ENCODE peak calls at places on chromosomes 1 and 21, in ten cellular contexts. N, Z, G, V, A, W, Q, H, P and T are unnamed samples.

GRCh38 chr1:9289724-9290493 is 2.8 kb upstream of the SPSB1 start:
- DNase-seq in N (peak), Z (no peak), G (peak), V (peak), A (peak), W (no peak), Q (no peak), H (no peak), P (peak), T (no peak)

GRCh38 chr1:96473791-96474452 is 247.7 kb upstream of the PTBP2 start:
- DNase-seq in N (peak), Z (no peak), G (no peak), V (peak), A (no peak), W (no peak), Q (no peak), H (no peak), P (peak), T (no peak)

GRCh38 chr1:239912471-239912870 is 179.2 kb upstream of the FMN2 start:
- DNase-seq in N (peak), Z (no peak), G (no peak), V (peak), A (no peak), W (no peak), Q (no peak), H (no peak), P (peak), T (no peak)

GRCh38 chr1:173410794-173411236 is 66.3 kb upstream of the PRDX6 start:
- DNase-seq in N (no peak), Z (no peak), G (no peak), V (no peak), A (no peak), W (no peak), Q (no peak), H (no peak), P (no peak), T (no peak)

GRCh38 chr21:44365251-44365966 is 12.0 kb downstream of the TRPM2 start:
- DNase-seq in N (no peak), Z (no peak), G (no peak), V (no peak), A (no peak), W (no peak), Q (no peak), H (no peak), P (no peak), T (no peak)

GRCh38 chr1:33814166-33814565 is 49.7 kb upstream of the HMGB4 start:
- DNase-seq in N (no peak), Z (no peak), G (no peak), V (peak), A (no peak), W (no peak), Q (no peak), H (no peak), P (peak), T (no peak)

GRCh38 chr1:1011388-1011949 is 1.8 kb upstream of the ISG15 start:
- DNase-seq in N (no peak), Z (no peak), G (no peak), V (no peak), A (no peak), W (no peak), Q (no peak), H (no peak), P (no peak), T (no peak)

GRCh38 chr1:157099633-157100009 is at the start of gene ETV3L:
- DNase-seq in N (no peak), Z (no peak), G (no peak), V (no peak), A (no peak), W (no peak), Q (no peak), H (peak), P (no peak), T (no peak)

GRCh38 chr1:29830383-29830782 is 594.1 kb downstream of the PTPRU start:
- DNase-seq in N (no peak), Z (peak), G (no peak), V (no peak), A (no peak), W (no peak), Q (no peak), H (no peak), P (no peak), T (no peak)

GRCh38 chr21:45306832-45307571 is 19.3 kb upstream of the POFUT2 start:
- DNase-seq in N (peak), Z (no peak), G (no peak), V (peak), A (peak), W (no peak), Q (peak), H (peak), P (peak), T (peak)

GRCh38 chr1:87292684-87293493 is 35.8 kb upstream of the LMO4 start:
- DNase-seq in N (peak), Z (peak), G (peak), V (peak), A (peak), W (peak), Q (peak), H (peak), P (peak), T (peak)

GRCh38 chr1:30916296-30916695 is 7.7 kb upstream of the SDC3 start:
- DNase-seq in N (no peak), Z (no peak), G (no peak), V (no peak), A (no peak), W (no peak), Q (no peak), H (no peak), P (no peak), T (no peak)

GRCh38 chr1:62720946-62721554 is 32.9 kb upstream of the DOCK7 start:
- DNase-seq in N (peak), Z (no peak), G (no peak), V (no peak), A (no peak), W (no peak), Q (no peak), H (no peak), P (no peak), T (peak)

GRCh38 chr1:89286549-89287181 is 14.0 kb upstream of the GBP5 start:
- DNase-seq in N (no peak), Z (peak), G (no peak), V (no peak), A (no peak), W (no peak), Q (no peak), H (no peak), P (no peak), T (no peak)

GRCh38 chr21:43971992-43972255 is 40.2 kb upstream of the TRAPPC10 start:
- DNase-seq in N (no peak), Z (no peak), G (no peak), V (no peak), A (no peak), W (no peak), Q (no peak), H (no peak), P (no peak), T (no peak)

GRCh38 chr21:33951276-33952178 is 35.9 kb upstream of the ATP5PO start:
- DNase-seq in N (peak), Z (no peak), G (no peak), V (peak), A (no peak), W (no peak), Q (no peak), H (no peak), P (no peak), T (no peak)

GRCh38 chr1:208207388-208208131 is 36.6 kb downstream of the PLXNA2 start:
- DNase-seq in N (peak), Z (no peak), G (no peak), V (peak), A (no peak), W (no peak), Q (no peak), H (no peak), P (peak), T (peak)

GRCh38 chr1:78577257-78578100 is 42.8 kb upstream of the IFI44L start:
- DNase-seq in N (no peak), Z (no peak), G (no peak), V (no peak), A (no peak), W (no peak), Q (no peak), H (no peak), P (no peak), T (no peak)

GRCh38 chr1:155183775-155184221 is 10.1 kb downstream of the TRIM46 start:
- DNase-seq in N (no peak), Z (no peak), G (no peak), V (no peak), A (no peak), W (no peak), Q (no peak), H (no peak), P (no peak), T (no peak)

GRCh38 chr1:184299076-184299790 is 87.6 kb upstream of the C1orf21 start:
- DNase-seq in N (peak), Z (no peak), G (peak), V (peak), A (no peak), W (peak), Q (peak), H (peak), P (peak), T (peak)

GRCh38 chr21:41743321-41744027 is 23.4 kb downstream of the RIPK4 start:
- DNase-seq in N (no peak), Z (no peak), G (no peak), V (no peak), A (no peak), W (no peak), Q (no peak), H (no peak), P (no peak), T (no peak)